ENCODE peak calls at places on chromosomes 7 and 10, in seven cellular contexts. G is HCT116, Z is GM23338, I is PC-3, W is H1, V is PC-9, J is MM.1S. D is an unnamed sample. For H4K20me1 and H3K79me2, the result is how much of the 10 kb centered on the place peaks cover.

GRCh38 chr7:78039791-78040776 is 241.5 kb downstream of the PHTF2 start:
- DNase-seq in Z (peak), G (peak), J (no peak), W (peak), V (no peak), I (no peak), D (peak)

GRCh38 chr10:106950060-106950459 is 214.4 kb downstream of the SORCS1 start:
- DNase-seq in V (no peak), G (no peak), I (no peak), W (no peak), Z (no peak), J (no peak), D (no peak)

GRCh38 chr7:38105874-38106483 is 72.1 kb upstream of the STARD3NL start:
- DNase-seq in G (peak), W (no peak), I (peak), Z (peak), V (peak), J (peak), D (peak)

GRCh38 chr10:96124230-96125141 is 5.6 kb upstream of the ZNF518A start:
- DNase-seq in G (peak), Z (peak), W (peak), I (no peak), J (peak), V (peak), D (peak)

GRCh38 chr10:9229702-9230101 is 1175.2 kb downstream of the GATA3 start:
- DNase-seq in J (no peak), G (no peak), Z (no peak), W (no peak), V (no peak), I (no peak), D (no peak)

GRCh38 chr7:91344911-91345310 is 80.7 kb downstream of the FZD1 start:
- DNase-seq in V (no peak), Z (no peak), I (no peak), W (no peak), J (no peak), G (no peak), D (peak)

GRCh38 chr7:54541941-54542618 is at the start of gene VSTM2A:
- DNase-seq in W (peak), V (no peak), I (no peak), G (no peak), Z (peak), J (no peak), D (no peak)

GRCh38 chr10:12614390-12615003 is 265.1 kb downstream of the CAMK1D start:
- DNase-seq in W (no peak), I (no peak), G (no peak), Z (no peak), V (no peak), J (no peak), D (no peak)

GRCh38 chr7:6636741-6637543 is at the start of gene ZNF316:
- DNase-seq in Z (no peak), J (peak), G (no peak), I (peak), V (no peak), W (no peak), D (peak)

GRCh38 chr7:55250313-55250712 is 114.8 kb upstream of the LANCL2 start:
- DNase-seq in Z (peak), G (peak), I (peak), V (no peak), W (peak), J (no peak), D (no peak)

GRCh38 chr10:43267811-43268210 is 946 bp upstream of the RASGEF1A start:
- DNase-seq in Z (no peak), V (no peak), I (no peak), W (no peak), G (no peak), J (no peak), D (no peak)

GRCh38 chr10:73576178-73576889 is 14.8 kb downstream of the USP54 start:
- DNase-seq in Z (no peak), G (no peak), I (peak), W (no peak), V (peak), J (no peak), D (no peak)

GRCh38 chr7:36119005-36119711 is 33.9 kb upstream of the EEPD1 start:
- DNase-seq in I (peak), V (peak), G (no peak), Z (no peak), J (no peak), W (no peak), D (no peak)

GRCh38 chr7:11539853-11540252 is 292.1 kb downstream of the THSD7A start:
- DNase-seq in Z (no peak), I (no peak), V (no peak), W (no peak), J (no peak), G (no peak), D (peak)

GRCh38 chr7:142790056-142790455 is 19.3 kb downstream of the PRSS2 start:
- DNase-seq in V (no peak), W (no peak), J (no peak), Z (no peak), I (no peak), G (no peak), D (no peak)

GRCh38 chr7:1427064-1427657 is 32.1 kb downstream of the MICALL2 start:
- DNase-seq in Z (no peak), G (no peak), J (no peak), V (no peak), I (no peak), W (no peak), D (no peak)

GRCh38 chr7:68176974-68177373 is 1180.3 kb downstream of the TYW1 start:
- DNase-seq in V (peak), G (peak), W (peak), Z (peak), I (peak), J (peak), D (peak)

GRCh38 chr10:72056932-72057751 is 31.2 kb downstream of the SPOCK2 start:
- DNase-seq in G (no peak), I (no peak), W (no peak), Z (no peak), J (no peak), V (no peak), D (no peak)

GRCh38 chr10:72059843-72060822 is 28.2 kb downstream of the SPOCK2 start:
- DNase-seq in G (no peak), Z (no peak), V (no peak), W (no peak), I (no peak), J (no peak), D (no peak)

GRCh38 chr10:72061491-72061890 is 26.9 kb downstream of the SPOCK2 start:
- DNase-seq in V (no peak), W (peak), Z (peak), G (no peak), I (no peak), J (no peak), D (peak)

GRCh38 chr10:72058347-72058898 is 29.9 kb downstream of the SPOCK2 start:
- DNase-seq in Z (no peak), V (no peak), W (no peak), J (no peak), G (no peak), I (no peak), D (no peak)

GRCh38 chr10:72058989-72059842 is 29.1 kb downstream of the SPOCK2 start:
- DNase-seq in Z (no peak), I (no peak), V (no peak), G (no peak), J (no peak), W (no peak), D (no peak)
- H4K20me1 ChIP-seq in Z (under half), I (under half), V (under half), G (under half), J (under half), W (under half), D (under half)

DNA sequence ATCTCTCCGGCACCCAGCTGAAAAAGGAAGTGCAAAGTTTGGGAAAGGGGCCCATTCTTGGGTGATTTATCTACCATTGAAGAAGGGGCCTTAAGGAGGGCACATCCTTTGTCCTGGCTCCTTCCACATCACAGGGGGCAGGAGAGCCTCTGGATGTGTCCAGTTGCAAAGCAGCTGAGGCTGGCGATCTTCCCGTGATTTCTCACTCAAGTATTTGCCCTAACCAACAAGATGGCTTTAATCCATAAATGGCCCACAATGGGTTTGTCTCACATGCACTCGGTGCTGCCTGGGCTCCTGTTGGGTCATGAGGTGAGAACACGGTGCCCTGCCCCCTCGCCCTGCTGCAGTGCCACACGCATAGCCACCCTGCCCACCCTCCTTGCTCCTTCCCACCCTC is 14.2 kb upstream of the FRMPD2 start:
- DNase-seq in G (no peak), I (no peak), Z (no peak), V (no peak), J (no peak), W (no peak), D (no peak)
- H3K79me2 ChIP-seq in G (under half), I (under half), Z (under half), V (under half), J (under half), W (under half), D (under half)

DNA sequence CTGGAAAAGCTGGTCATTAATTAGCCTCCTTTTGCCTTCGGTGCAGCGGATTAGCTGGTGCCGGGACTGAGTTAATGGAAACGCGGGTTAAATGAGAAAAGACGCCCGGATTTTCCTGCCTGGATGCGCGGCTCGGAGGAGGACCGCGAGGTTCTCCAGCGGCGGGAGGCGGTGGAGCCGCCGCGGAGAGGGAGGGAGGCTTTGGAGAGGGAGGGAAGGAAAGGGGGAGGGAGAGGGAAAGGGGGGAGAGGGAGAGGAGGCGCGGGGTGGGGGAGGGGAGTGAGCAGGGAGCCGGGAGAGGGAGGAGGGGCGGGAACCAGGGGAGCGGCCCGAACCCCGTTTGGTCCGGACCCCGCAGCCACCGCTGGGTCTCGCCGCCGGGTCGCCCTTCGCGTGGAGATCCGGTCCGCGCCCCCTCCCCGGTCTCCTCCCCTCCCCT is 347.4 kb downstream of the DNAJB6 start:
- DNase-seq in I (no peak), J (no peak), W (no peak), V (no peak), G (no peak), Z (peak), D (no peak)
- H4K20me1 ChIP-seq in I (under half), J (under half), W (under half), V (under half), G (under half), Z (under half), D (under half)

GRCh38 chr10:11189581-11190376 is 172.1 kb downstream of the CELF2 start:
- DNase-seq in J (no peak), W (no peak), G (no peak), I (no peak), Z (peak), V (no peak), D (no peak)

GRCh38 chr10:11183000-11183399 is 165.3 kb downstream of the CELF2 start:
- DNase-seq in J (no peak), Z (no peak), I (no peak), W (no peak), V (no peak), G (no peak), D (no peak)

GRCh38 chr10:11184093-11184492 is 166.4 kb downstream of the CELF2 start:
- DNase-seq in J (no peak), W (no peak), Z (no peak), V (no peak), G (no peak), I (no peak), D (no peak)

GRCh38 chr10:11181996-11182395 is 164.3 kb downstream of the CELF2 start:
- DNase-seq in G (no peak), Z (no peak), W (no peak), I (no peak), J (no peak), V (no peak), D (no peak)

GRCh38 chr10:11186330-11186729 is 168.7 kb downstream of the CELF2 start:
- DNase-seq in J (no peak), W (no peak), Z (no peak), G (no peak), V (no peak), I (no peak), D (no peak)
- H3K79me2 ChIP-seq in J (half or more), W (under half), Z (under half), G (under half), V (under half), I (under half), D (under half)

DNA sequence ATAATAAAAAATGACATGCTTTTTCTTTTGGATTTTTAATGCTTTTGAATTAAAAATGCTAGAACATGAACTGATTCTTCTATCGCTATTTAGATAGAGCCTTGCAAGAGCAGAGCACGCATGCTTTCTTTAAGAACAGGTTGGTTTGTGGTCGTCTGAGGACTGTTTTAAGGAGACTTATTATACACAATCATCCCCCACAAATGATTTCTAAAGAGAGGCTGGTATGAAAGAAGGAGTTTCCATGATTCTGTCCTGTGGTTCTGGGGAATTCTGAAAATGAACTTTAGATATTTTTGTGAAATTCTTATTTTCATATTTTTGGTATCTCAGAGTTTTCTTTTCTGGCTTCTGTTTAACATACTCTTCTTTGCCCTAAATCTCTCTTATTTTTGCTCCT is 101.4 kb downstream of the TCF7L2 start:
- DNase-seq in J (no peak), G (no peak), W (no peak), I (no peak), Z (no peak), V (no peak), D (no peak)
- H4K20me1 ChIP-seq in J (under half), G (half or more), W (under half), I (under half), Z (half or more), V (under half), D (under half)

GRCh38 chr10:103843045-103843444 is 12.3 kb downstream of the SH3PXD2A start:
- DNase-seq in V (no peak), J (no peak), Z (no peak), I (no peak), W (no peak), G (no peak), D (no peak)

GRCh38 chr10:103842605-103843004 is 12.8 kb downstream of the SH3PXD2A start:
- DNase-seq in I (peak), V (no peak), Z (no peak), W (no peak), J (no peak), G (no peak), D (no peak)

GRCh38 chr10:103845983-103846382 is 9.4 kb downstream of the SH3PXD2A start:
- DNase-seq in Z (no peak), I (no peak), J (peak), V (no peak), G (no peak), W (no peak), D (peak)

GRCh38 chr10:103841519-103841918 is 13.9 kb downstream of the SH3PXD2A start:
- DNase-seq in J (no peak), G (no peak), V (no peak), Z (no peak), I (no peak), W (no peak), D (no peak)

GRCh38 chr10:103843854-103844567 is 11.4 kb downstream of the SH3PXD2A start:
- DNase-seq in G (no peak), V (no peak), Z (no peak), W (no peak), I (no peak), J (no peak), D (no peak)
- H3K79me2 ChIP-seq in G (under half), V (under half), Z (under half), W (under half), I (under half), J (under half), D (under half)

GRCh38 chr10:13704969-13705368 is 118.2 kb downstream of the PRPF18 start:
- DNase-seq in Z (no peak), I (no peak), W (no peak), G (no peak), V (no peak), J (no peak), D (no peak)
- H4K20me1 ChIP-seq in Z (under half), I (under half), W (under half), G (under half), V (under half), J (under half), D (under half)

DNA sequence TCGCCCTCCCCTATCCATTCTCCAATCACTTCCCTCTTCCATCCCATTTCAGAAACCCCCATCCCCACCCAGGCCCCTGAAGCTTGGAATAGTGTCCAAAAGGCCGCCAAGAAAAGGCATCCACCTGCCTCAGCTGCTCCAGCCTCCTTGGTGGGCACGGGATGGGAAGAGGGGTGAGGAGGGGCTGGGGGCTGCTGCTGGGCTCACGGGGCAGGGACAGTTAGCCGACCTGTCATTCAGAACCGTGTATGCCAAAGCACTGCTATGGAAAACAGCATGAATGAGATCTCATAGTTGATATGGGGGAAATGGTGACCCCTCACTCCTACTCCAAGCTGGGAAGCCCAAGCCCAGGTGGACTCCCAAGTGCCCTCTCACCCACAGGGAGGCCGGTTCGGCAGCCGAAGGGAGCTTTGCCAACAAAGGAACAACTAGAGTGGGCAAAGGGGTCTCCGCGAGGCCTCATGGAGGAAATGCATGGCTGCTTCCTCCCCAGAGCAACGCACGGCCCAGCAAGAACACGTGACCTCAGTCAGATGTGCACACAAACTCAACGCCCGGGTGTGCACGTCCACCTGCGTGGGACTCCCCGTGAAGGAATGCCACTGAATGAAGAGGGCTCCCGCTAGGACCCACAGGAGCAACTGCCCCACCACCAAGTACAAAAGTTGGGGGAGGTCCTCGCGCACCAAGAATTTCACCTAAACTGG is 52.5 kb downstream of the EBF3 start:
- DNase-seq in I (no peak), V (no peak), Z (no peak), J (no peak), G (no peak), W (no peak), D (no peak)
- H3K79me2 ChIP-seq in I (under half), V (under half), Z (under half), J (under half), G (under half), W (under half), D (under half)

DNA sequence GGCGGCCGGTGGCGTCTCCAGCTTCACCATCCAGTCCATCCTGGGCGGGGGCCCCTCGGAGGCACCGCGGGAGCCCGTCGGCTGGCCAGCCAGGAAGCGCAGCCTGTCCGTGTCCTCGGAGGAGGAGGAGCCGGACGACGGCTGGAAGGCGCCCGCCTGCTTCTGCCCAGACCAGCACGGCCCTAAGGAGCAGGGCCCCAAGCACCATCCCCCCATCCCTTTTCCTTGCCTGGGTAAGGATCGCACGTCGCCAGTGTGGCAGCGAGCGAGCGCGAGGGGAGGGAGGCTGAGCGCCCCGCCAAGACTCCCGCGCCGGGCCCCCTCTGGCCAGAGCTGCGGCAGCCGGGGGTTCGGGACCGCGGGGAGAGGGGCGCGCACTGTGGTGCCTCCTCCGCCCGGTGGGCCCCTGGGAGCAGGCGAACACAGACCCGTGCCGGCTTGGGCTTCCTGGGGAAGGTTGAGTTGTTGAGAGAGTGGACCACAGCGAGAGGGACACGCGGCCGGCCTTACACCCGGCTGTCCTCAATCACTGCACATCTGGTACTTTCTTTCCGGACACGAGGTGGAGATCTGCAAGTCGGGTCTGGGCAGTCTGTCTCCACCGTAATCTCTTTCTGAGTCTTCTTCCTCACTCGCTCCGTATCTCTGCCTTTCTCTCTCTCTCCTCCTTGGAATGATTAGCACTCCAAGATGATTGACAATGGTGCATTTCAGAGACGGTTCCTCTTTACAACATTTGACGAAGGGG is 652 bp downstream of the HMX2 start:
- DNase-seq in Z (peak), V (no peak), I (no peak), W (peak), J (no peak), G (no peak), D (no peak)
- H4K20me1 ChIP-seq in Z (under half), V (under half), I (under half), W (under half), J (under half), G (under half), D (under half)

GRCh38 chr7:131787101-131787500 is 230.7 kb upstream of the PODXL start:
- DNase-seq in W (no peak), I (no peak), V (no peak), G (no peak), J (no peak), Z (no peak), D (no peak)

DNA sequence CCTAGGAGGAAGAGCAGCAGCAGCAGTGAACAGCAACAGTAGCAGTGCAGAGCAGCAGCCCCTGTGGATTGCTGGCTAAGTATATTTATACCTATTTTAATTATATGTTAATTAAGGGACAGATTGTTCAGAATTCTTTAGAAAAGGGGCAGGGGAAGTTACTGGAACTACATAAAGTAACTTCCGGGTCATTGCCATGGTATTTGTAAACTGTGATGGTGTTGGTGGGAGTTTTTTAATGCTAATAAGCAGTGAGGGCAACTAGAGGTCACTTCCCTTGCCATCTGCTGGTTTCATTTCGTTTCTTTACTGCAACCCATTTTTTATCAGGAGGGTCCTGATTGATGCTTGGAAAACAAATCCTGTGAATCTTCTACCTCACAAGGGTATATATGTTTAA is 229.8 kb upstream of the PODXL start:
- DNase-seq in W (no peak), Z (no peak), G (no peak), J (no peak), I (no peak), V (no peak), D (peak)
- H3K79me2 ChIP-seq in W (under half), Z (under half), G (under half), J (under half), I (under half), V (under half), D (under half)

D was measured in OCI-LY7.